ENCODE peak calls at places on chromosomes 7 and 10, in four cellular contexts. G, N, W and P are unnamed samples.

GRCh38 chr10:104309980-104310978 is 28.0 kb downstream of the ITPRIP start:
- DNase-seq in G (no peak), W (no peak), N (no peak), P (no peak)

GRCh38 chr10:86951184-86951761 is 6.1 kb downstream of the MMRN2 start:
- DNase-seq in G (no peak), N (no peak), W (no peak), P (no peak)

GRCh38 chr7:142711722-142712616 is 37.3 kb upstream of the PRSS1 start:
- DNase-seq in N (no peak), G (peak; percentile 26), W (peak; percentile 21), P (no peak)

GRCh38 chr10:119378737-119379067 is 163.8 kb downstream of the RGS10 start:
- DNase-seq in G (no peak), N (no peak), W (no peak), P (no peak)

GRCh38 chr7:158107806-158108205 is 479.8 kb downstream of the PTPRN2 start:
- DNase-seq in N (no peak), G (no peak), W (no peak), P (no peak)

GRCh38 chr10:102153093-102153620 is 968 bp downstream of the NOLC1 start:
- DNase-seq in N (no peak), W (no peak), G (no peak), P (no peak)

GRCh38 chr7:45684910-45685618 is 110.9 kb downstream of the ADCY1 start:
- DNase-seq in G (no peak), N (no peak), W (no peak), P (no peak)

GRCh38 chr10:73886625-73887024 is 12.3 kb upstream of the CAMK2G start:
- DNase-seq in G (no peak), N (no peak), W (no peak), P (no peak)

GRCh38 chr7:111352319-111352718 is 210.0 kb downstream of the IMMP2L start:
- DNase-seq in W (no peak), G (no peak), N (no peak), P (no peak)

GRCh38 chr10:99689461-99689860 is 30.2 kb downstream of the ENTPD7 start:
- DNase-seq in N (no peak), W (no peak), G (no peak), P (no peak)

GRCh38 chr10:118874171-118874570 is 119.4 kb upstream of the CACUL1 start:
- DNase-seq in N (no peak), W (no peak), G (no peak), P (no peak)

GRCh38 chr7:14954035-14954434 is 51.5 kb upstream of the DGKB start:
- DNase-seq in N (no peak), W (no peak), G (no peak), P (no peak)

GRCh38 chr7:148262721-148263229 is 327.8 kb upstream of the C7orf33 start:
- DNase-seq in G (peak; percentile 52), N (peak; percentile 75), W (peak; percentile 42), P (peak; percentile 42)

GRCh38 chr7:55567495-55568070 is 4.7 kb downstream of the VOPP1 start:
- DNase-seq in N (no peak), W (no peak), G (no peak), P (no peak)

GRCh38 chr10:17206210-17206709 is 4.8 kb upstream of the TRDMT1 start:
- DNase-seq in N (no peak), G (peak; percentile 25), W (peak; percentile 23), P (no peak)

GRCh38 chr7:158450476-158451124 is 137.0 kb downstream of the PTPRN2 start:
- DNase-seq in G (no peak), W (no peak), N (no peak), P (no peak)